ENCODE peak calls at places on chromosomes 1 and 21, in four cellular contexts. One of them, this sample, is unnamed.

GRCh38 chr1:93661829-93662474 is 19.7 kb downstream of the BCAR3 start:
- DNase-seq in effector CD8-positive, alpha-beta T cell: no peak
- DNase-seq in HT1080: peak
- DNase-seq in GF-D8: no peak
- DNase-seq in this sample: no peak

GRCh38 chr1:165129568-165130164 is 226.8 kb downstream of the LMX1A start:
- DNase-seq in effector CD8-positive, alpha-beta T cell: no peak
- DNase-seq in HT1080: peak
- DNase-seq in GF-D8: no peak
- DNase-seq in this sample: peak

GRCh38 chr1:18883636-18884418 is 18.5 kb downstream of the ALDH4A1 start:
- DNase-seq in effector CD8-positive, alpha-beta T cell: peak
- DNase-seq in HT1080: peak
- DNase-seq in GF-D8: no peak
- DNase-seq in this sample: peak

GRCh38 chr1:238485906-238486219 is 595.1 kb upstream of the ZP4 start:
- DNase-seq in effector CD8-positive, alpha-beta T cell: no peak
- DNase-seq in HT1080: peak
- DNase-seq in GF-D8: no peak
- DNase-seq in this sample: no peak

GRCh38 chr1:7847599-7847998 is 5.3 kb downstream of the UTS2 start:
- DNase-seq in effector CD8-positive, alpha-beta T cell: no peak
- DNase-seq in HT1080: peak
- DNase-seq in GF-D8: no peak
- DNase-seq in this sample: no peak

GRCh38 chr21:33695785-33696184 is 53.5 kb downstream of the ITSN1 start:
- DNase-seq in effector CD8-positive, alpha-beta T cell: no peak
- DNase-seq in HT1080: no peak
- DNase-seq in GF-D8: no peak
- DNase-seq in this sample: no peak

GRCh38 chr1:157968503-157968902 is 24.9 kb upstream of the KIRREL1 start:
- DNase-seq in effector CD8-positive, alpha-beta T cell: no peak
- DNase-seq in HT1080: peak
- DNase-seq in GF-D8: no peak
- DNase-seq in this sample: no peak

GRCh38 chr1:64906447-64906846 is 59.9 kb downstream of the JAK1 start:
- DNase-seq in effector CD8-positive, alpha-beta T cell: no peak
- DNase-seq in HT1080: peak
- DNase-seq in GF-D8: no peak
- DNase-seq in this sample: no peak

GRCh38 chr1:5480906-5481305 is 511.3 kb downstream of the NPHP4 start:
- DNase-seq in effector CD8-positive, alpha-beta T cell: no peak
- DNase-seq in HT1080: no peak
- DNase-seq in GF-D8: no peak
- DNase-seq in this sample: no peak

GRCh38 chr1:24980836-24981631 is 51.0 kb upstream of the RUNX3 start:
- DNase-seq in effector CD8-positive, alpha-beta T cell: no peak
- DNase-seq in HT1080: no peak
- DNase-seq in GF-D8: no peak
- DNase-seq in this sample: no peak

GRCh38 chr21:15793547-15794235 is 63.9 kb downstream of the USP25 start:
- DNase-seq in effector CD8-positive, alpha-beta T cell: no peak
- DNase-seq in HT1080: no peak
- DNase-seq in GF-D8: no peak
- DNase-seq in this sample: no peak

GRCh38 chr1:191577213-191577612 is 581.0 kb upstream of the RGS18 start:
- DNase-seq in effector CD8-positive, alpha-beta T cell: no peak
- DNase-seq in HT1080: peak
- DNase-seq in GF-D8: no peak
- DNase-seq in this sample: no peak

GRCh38 chr1:8283058-8283884 is 34.6 kb upstream of the SLC45A1 start:
- DNase-seq in effector CD8-positive, alpha-beta T cell: no peak
- DNase-seq in HT1080: no peak
- DNase-seq in GF-D8: no peak
- DNase-seq in this sample: no peak

GRCh38 chr1:162023181-162023546 is 505 bp downstream of the OLFML2B start:
- DNase-seq in effector CD8-positive, alpha-beta T cell: no peak
- DNase-seq in HT1080: no peak
- DNase-seq in GF-D8: no peak
- DNase-seq in this sample: no peak

GRCh38 chr1:2606806-2607680 is 20.5 kb downstream of the PRXL2B start:
- DNase-seq in effector CD8-positive, alpha-beta T cell: no peak
- DNase-seq in HT1080: no peak
- DNase-seq in GF-D8: no peak
- DNase-seq in this sample: no peak

GRCh38 chr1:28064064-28064463 is 24.3 kb downstream of the EYA3 start:
- DNase-seq in effector CD8-positive, alpha-beta T cell: no peak
- DNase-seq in HT1080: peak
- DNase-seq in GF-D8: no peak
- DNase-seq in this sample: no peak

GRCh38 chr1:209704584-209704983 is at the start of gene HSD11B1:
- DNase-seq in effector CD8-positive, alpha-beta T cell: no peak
- DNase-seq in HT1080: no peak
- DNase-seq in GF-D8: no peak
- DNase-seq in this sample: no peak

GRCh38 chr1:185244015-185244747 is 72.9 kb downstream of the IVNS1ABP start:
- DNase-seq in effector CD8-positive, alpha-beta T cell: no peak
- DNase-seq in HT1080: peak
- DNase-seq in GF-D8: no peak
- DNase-seq in this sample: no peak

GRCh38 chr1:44154049-44154448 is 12.6 kb upstream of the KLF18 start:
- DNase-seq in effector CD8-positive, alpha-beta T cell: no peak
- DNase-seq in HT1080: no peak
- DNase-seq in GF-D8: no peak
- DNase-seq in this sample: no peak

GRCh38 chr1:92858564-92859399 is 26.9 kb downstream of the RPL5 start:
- DNase-seq in effector CD8-positive, alpha-beta T cell: peak
- DNase-seq in HT1080: peak
- DNase-seq in GF-D8: peak
- DNase-seq in this sample: peak

GRCh38 chr1:9062846-9063245 is 6.6 kb downstream of the SLC2A5 start:
- DNase-seq in effector CD8-positive, alpha-beta T cell: no peak
- DNase-seq in HT1080: no peak
- DNase-seq in GF-D8: no peak
- DNase-seq in this sample: no peak

GRCh38 chr21:39637197-39637970 is 24.6 kb downstream of the B3GALT5 start:
- DNase-seq in effector CD8-positive, alpha-beta T cell: no peak
- DNase-seq in HT1080: no peak
- DNase-seq in GF-D8: no peak
- DNase-seq in this sample: no peak

This sample was measured in AML-193.